ENCODE peak calls at places on chromosomes 11 and 22, in four cellular contexts. F, I, Y and J are unnamed samples.

GRCh38 chr22:50275181-50276055 is 5.2 kb upstream of the MAPK11 start:
- DNase-seq in F (no peak), I (no peak), Y (no peak), J (no peak)

GRCh38 chr22:42233879-42234278 is 36.6 kb downstream of the TCF20 start:
- DNase-seq in F (no peak), I (no peak), Y (no peak), J (no peak)

GRCh38 chr11:86416494-86416893 is 41.8 kb downstream of the CCDC81 start:
- DNase-seq in F (no peak), I (no peak), Y (no peak), J (no peak)

GRCh38 chr11:128419012-128419767 is 168.2 kb downstream of the ETS1 start:
- DNase-seq in F (no peak), I (no peak), Y (no peak), J (no peak)

GRCh38 chr11:94111241-94111640 is 17.4 kb upstream of the PANX1 start:
- DNase-seq in F (no peak), I (no peak), Y (no peak), J (no peak)

GRCh38 chr11:196786-197731 is 4.2 kb downstream of the SCGB1C1 start:
- DNase-seq in F (no peak), I (no peak), Y (no peak), J (no peak)

GRCh38 chr11:64754919-64755662 is 4.7 kb downstream of the PYGM start:
- DNase-seq in F (no peak), I (no peak), Y (no peak), J (no peak)

GRCh38 chr11:14114269-14114668 is 151.7 kb downstream of the SPON1 start:
- DNase-seq in F (no peak), I (no peak), Y (no peak), J (no peak)

GRCh38 chr11:119942021-119942420 is 195.9 kb downstream of the TRIM29 start:
- DNase-seq in F (no peak), I (no peak), Y (no peak), J (no peak)

GRCh38 chr22:22983816-22984215 is 86.5 kb upstream of the GNAZ start:
- DNase-seq in F (no peak), I (no peak), Y (no peak), J (no peak)

GRCh38 chr22:20010307-20011122 is 6.1 kb downstream of the ARVCF start:
- DNase-seq in F (peak), I (no peak), Y (no peak), J (no peak)